ENCODE peak calls at places on chromosomes 5 and 9, in ten cellular contexts. One of them, this sample, is unnamed.

GRCh38 chr5:72133212-72133990 is 26.1 kb downstream of the MAP1B start:
- DNase-seq in nephron progenitor cell: no peak
- DNase-seq in PC-9: peak; percentile 53
- DNase-seq in RWPE1: peak; percentile 79
- DNase-seq in GM10248: no peak
- DNase-seq in tibial artery: no peak
- DNase-seq in AG10803: peak; percentile 46
- DNase-seq in HepG2: no peak
- DNase-seq in PC-3: peak; percentile 76
- DNase-seq in fibroblast of the aortic adventitia: peak; percentile 78
- DNase-seq in this sample: no peak

GRCh38 chr9:72807765-72808445 is 144.9 kb downstream of the ALDH1A1 start:
- DNase-seq in nephron progenitor cell: no peak
- DNase-seq in PC-9: no peak
- DNase-seq in RWPE1: no peak
- DNase-seq in GM10248: peak; percentile 8
- DNase-seq in tibial artery: no peak
- DNase-seq in AG10803: no peak
- DNase-seq in HepG2: peak; percentile 22
- DNase-seq in PC-3: peak; percentile 29
- DNase-seq in fibroblast of the aortic adventitia: no peak
- DNase-seq in this sample: no peak

GRCh38 chr9:36450110-36450732 is 50.2 kb upstream of the RNF38 start:
- DNase-seq in nephron progenitor cell: peak; percentile 10
- DNase-seq in PC-9: peak; percentile 37
- DNase-seq in RWPE1: peak; percentile 48
- DNase-seq in GM10248: peak; percentile 28
- DNase-seq in tibial artery: no peak
- DNase-seq in AG10803: peak; percentile 57
- DNase-seq in HepG2: peak; percentile 66
- DNase-seq in PC-3: peak; percentile 72
- DNase-seq in fibroblast of the aortic adventitia: peak; percentile 70
- DNase-seq in this sample: no peak

GRCh38 chr9:26656003-26656940 is 236.3 kb downstream of the CAAP1 start:
- DNase-seq in nephron progenitor cell: peak; percentile 26
- DNase-seq in PC-9: no peak
- DNase-seq in RWPE1: peak; percentile 33
- DNase-seq in GM10248: peak; percentile 17
- DNase-seq in tibial artery: no peak
- DNase-seq in AG10803: peak; percentile 25
- DNase-seq in HepG2: peak; percentile 2
- DNase-seq in PC-3: peak; percentile 44
- DNase-seq in fibroblast of the aortic adventitia: peak; percentile 7
- DNase-seq in this sample: peak; percentile 30

GRCh38 chr5:72320022-72320898 is at the start of the genes MRPS27 and PTCD2:
- DNase-seq in nephron progenitor cell: peak; percentile 94
- DNase-seq in PC-9: peak; percentile 92
- DNase-seq in RWPE1: peak; percentile 100
- DNase-seq in GM10248: peak; percentile 99
- DNase-seq in tibial artery: peak; percentile 96
- DNase-seq in AG10803: peak; percentile 99
- DNase-seq in HepG2: peak; percentile 95
- DNase-seq in PC-3: peak; percentile 94
- DNase-seq in fibroblast of the aortic adventitia: peak; percentile 99
- DNase-seq in this sample: peak; percentile 97

GRCh38 chr9:133347515-133347984 is 381 bp downstream of the MED22 start:
- DNase-seq in nephron progenitor cell: peak; percentile 59
- DNase-seq in PC-9: no peak
- DNase-seq in RWPE1: peak; percentile 67
- DNase-seq in GM10248: peak; percentile 75
- DNase-seq in tibial artery: peak; percentile 40
- DNase-seq in AG10803: no peak
- DNase-seq in HepG2: no peak
- DNase-seq in PC-3: peak; percentile 18
- DNase-seq in fibroblast of the aortic adventitia: peak; percentile 25
- DNase-seq in this sample: peak; percentile 80

GRCh38 chr5:142597546-142598337 is 88.1 kb downstream of the FGF1 start:
- DNase-seq in nephron progenitor cell: no peak
- DNase-seq in PC-9: peak; percentile 79
- DNase-seq in RWPE1: peak; percentile 76
- DNase-seq in GM10248: no peak
- DNase-seq in tibial artery: no peak
- DNase-seq in AG10803: peak; percentile 78
- DNase-seq in HepG2: peak; percentile 32
- DNase-seq in PC-3: peak; percentile 95
- DNase-seq in fibroblast of the aortic adventitia: peak; percentile 80
- DNase-seq in this sample: no peak

GRCh38 chr5:116571568-116572321 is 2.9 kb downstream of the SEMA6A start:
- DNase-seq in nephron progenitor cell: peak; percentile 9
- DNase-seq in PC-9: no peak
- DNase-seq in RWPE1: no peak
- DNase-seq in GM10248: no peak
- DNase-seq in tibial artery: no peak
- DNase-seq in AG10803: no peak
- DNase-seq in HepG2: peak; percentile 39
- DNase-seq in PC-3: no peak
- DNase-seq in fibroblast of the aortic adventitia: no peak
- DNase-seq in this sample: no peak

GRCh38 chr9:21611896-21612295 is 129.8 kb upstream of the IFNE start:
- DNase-seq in nephron progenitor cell: no peak
- DNase-seq in PC-9: no peak
- DNase-seq in RWPE1: peak; percentile 64
- DNase-seq in GM10248: no peak
- DNase-seq in tibial artery: no peak
- DNase-seq in AG10803: no peak
- DNase-seq in HepG2: no peak
- DNase-seq in PC-3: peak; percentile 75
- DNase-seq in fibroblast of the aortic adventitia: no peak
- DNase-seq in this sample: no peak

GRCh38 chr5:61809651-61810050 is 477.6 kb downstream of the ZSWIM6 start:
- DNase-seq in nephron progenitor cell: no peak
- DNase-seq in PC-9: no peak
- DNase-seq in RWPE1: peak; percentile 88
- DNase-seq in GM10248: no peak
- DNase-seq in tibial artery: no peak
- DNase-seq in AG10803: no peak
- DNase-seq in HepG2: no peak
- DNase-seq in PC-3: no peak
- DNase-seq in fibroblast of the aortic adventitia: no peak
- DNase-seq in this sample: no peak

GRCh38 chr5:160470437-160471341 is 49.0 kb downstream of the PTTG1 start:
- DNase-seq in nephron progenitor cell: no peak
- DNase-seq in PC-9: no peak
- DNase-seq in RWPE1: no peak
- DNase-seq in GM10248: no peak
- DNase-seq in tibial artery: peak; percentile 29
- DNase-seq in AG10803: peak; percentile 34
- DNase-seq in HepG2: no peak
- DNase-seq in PC-3: peak; percentile 45
- DNase-seq in fibroblast of the aortic adventitia: peak; percentile 85
- DNase-seq in this sample: no peak

GRCh38 chr5:107381189-107381856 is 289.4 kb downstream of the EFNA5 start:
- DNase-seq in nephron progenitor cell: no peak
- DNase-seq in PC-9: peak; percentile 44
- DNase-seq in RWPE1: peak; percentile 94
- DNase-seq in GM10248: no peak
- DNase-seq in tibial artery: no peak
- DNase-seq in AG10803: peak; percentile 83
- DNase-seq in HepG2: peak; percentile 45
- DNase-seq in PC-3: peak; percentile 83
- DNase-seq in fibroblast of the aortic adventitia: peak; percentile 26
- DNase-seq in this sample: no peak

GRCh38 chr5:135100011-135100410 is 66.0 kb upstream of the PITX1 start:
- DNase-seq in nephron progenitor cell: no peak
- DNase-seq in PC-9: no peak
- DNase-seq in RWPE1: no peak
- DNase-seq in GM10248: no peak
- DNase-seq in tibial artery: no peak
- DNase-seq in AG10803: no peak
- DNase-seq in HepG2: no peak
- DNase-seq in PC-3: no peak
- DNase-seq in fibroblast of the aortic adventitia: no peak
- DNase-seq in this sample: no peak

GRCh38 chr5:154776167-154776566 is 21.0 kb downstream of the LARP1 start:
- DNase-seq in nephron progenitor cell: no peak
- DNase-seq in PC-9: no peak
- DNase-seq in RWPE1: no peak
- DNase-seq in GM10248: no peak
- DNase-seq in tibial artery: no peak
- DNase-seq in AG10803: no peak
- DNase-seq in HepG2: no peak
- DNase-seq in PC-3: no peak
- DNase-seq in fibroblast of the aortic adventitia: no peak
- DNase-seq in this sample: no peak

GRCh38 chr5:179720222-179720621 is 12.4 kb upstream of the MAML1 start:
- DNase-seq in nephron progenitor cell: no peak
- DNase-seq in PC-9: no peak
- DNase-seq in RWPE1: no peak
- DNase-seq in GM10248: no peak
- DNase-seq in tibial artery: no peak
- DNase-seq in AG10803: no peak
- DNase-seq in HepG2: no peak
- DNase-seq in PC-3: no peak
- DNase-seq in fibroblast of the aortic adventitia: no peak
- DNase-seq in this sample: no peak

GRCh38 chr9:13847270-13847669 is 466.7 kb downstream of the NFIB start:
- DNase-seq in nephron progenitor cell: no peak
- DNase-seq in PC-9: no peak
- DNase-seq in RWPE1: no peak
- DNase-seq in GM10248: no peak
- DNase-seq in tibial artery: peak; percentile 36
- DNase-seq in AG10803: no peak
- DNase-seq in HepG2: no peak
- DNase-seq in PC-3: no peak
- DNase-seq in fibroblast of the aortic adventitia: peak; percentile 82
- DNase-seq in this sample: no peak

GRCh38 chr9:130661461-130662098 is 2.8 kb upstream of the PRDM12 start:
- DNase-seq in nephron progenitor cell: peak; percentile 37
- DNase-seq in PC-9: no peak
- DNase-seq in RWPE1: no peak
- DNase-seq in GM10248: no peak
- DNase-seq in tibial artery: no peak
- DNase-seq in AG10803: no peak
- DNase-seq in HepG2: no peak
- DNase-seq in PC-3: no peak
- DNase-seq in fibroblast of the aortic adventitia: no peak
- DNase-seq in this sample: no peak

GRCh38 chr5:172528440-172528839 is 74.1 kb upstream of the SH3PXD2B start:
- DNase-seq in nephron progenitor cell: no peak
- DNase-seq in PC-9: no peak
- DNase-seq in RWPE1: no peak
- DNase-seq in GM10248: peak; percentile 4
- DNase-seq in tibial artery: no peak
- DNase-seq in AG10803: peak; percentile 53
- DNase-seq in HepG2: no peak
- DNase-seq in PC-3: no peak
- DNase-seq in fibroblast of the aortic adventitia: peak; percentile 25
- DNase-seq in this sample: no peak

GRCh38 chr5:113084402-113085083 is 107.9 kb downstream of the DCP2 start:
- DNase-seq in nephron progenitor cell: no peak
- DNase-seq in PC-9: no peak
- DNase-seq in RWPE1: no peak
- DNase-seq in GM10248: no peak
- DNase-seq in tibial artery: no peak
- DNase-seq in AG10803: no peak
- DNase-seq in HepG2: no peak
- DNase-seq in PC-3: no peak
- DNase-seq in fibroblast of the aortic adventitia: no peak
- DNase-seq in this sample: no peak
- TF ChIP-seq CTCF in nephron progenitor cell: no peak
- TF ChIP-seq CTCF in PC-9: peak; percentile 25
- TF ChIP-seq CTCF in RWPE1: no peak
- TF ChIP-seq CTCF in GM10248: no peak
- TF ChIP-seq CTCF in tibial artery: no peak
- TF ChIP-seq CTCF in AG10803: no peak
- TF ChIP-seq CTCF in HepG2: no peak
- TF ChIP-seq CTCF in PC-3: peak; percentile 19
- TF ChIP-seq CTCF in fibroblast of the aortic adventitia: no peak
- TF ChIP-seq CTCF in this sample: no peak

GRCh38 chr9:136940526-136941230 is 3.9 kb downstream of the FBXW5 start:
- DNase-seq in nephron progenitor cell: no peak
- DNase-seq in PC-9: no peak
- DNase-seq in RWPE1: no peak
- DNase-seq in GM10248: no peak
- DNase-seq in tibial artery: no peak
- DNase-seq in AG10803: no peak
- DNase-seq in HepG2: no peak
- DNase-seq in PC-3: no peak
- DNase-seq in fibroblast of the aortic adventitia: no peak
- DNase-seq in this sample: no peak
- TF ChIP-seq CTCF in nephron progenitor cell: no peak
- TF ChIP-seq CTCF in PC-9: no peak
- TF ChIP-seq CTCF in RWPE1: no peak
- TF ChIP-seq CTCF in GM10248: no peak
- TF ChIP-seq CTCF in tibial artery: no peak
- TF ChIP-seq CTCF in AG10803: no peak
- TF ChIP-seq CTCF in HepG2: no peak
- TF ChIP-seq CTCF in PC-3: no peak
- TF ChIP-seq CTCF in fibroblast of the aortic adventitia: no peak
- TF ChIP-seq CTCF in this sample: no peak

GRCh38 chr5:113663879-113664278 is 150.4 kb downstream of the YTHDC2 start:
- DNase-seq in nephron progenitor cell: no peak
- DNase-seq in PC-9: no peak
- DNase-seq in RWPE1: no peak
- DNase-seq in GM10248: peak; percentile 15
- DNase-seq in tibial artery: peak; percentile 39
- DNase-seq in AG10803: peak; percentile 31
- DNase-seq in HepG2: peak; percentile 45
- DNase-seq in PC-3: peak; percentile 69
- DNase-seq in fibroblast of the aortic adventitia: peak; percentile 12
- DNase-seq in this sample: peak; percentile 8
- TF ChIP-seq CTCF in nephron progenitor cell: peak; percentile 18
- TF ChIP-seq CTCF in PC-9: peak; percentile 49
- TF ChIP-seq CTCF in RWPE1: no peak
- TF ChIP-seq CTCF in GM10248: peak; percentile 52
- TF ChIP-seq CTCF in tibial artery: no peak
- TF ChIP-seq CTCF in AG10803: peak; percentile 21
- TF ChIP-seq CTCF in HepG2: peak; percentile 70
- TF ChIP-seq CTCF in PC-3: peak; percentile 68
- TF ChIP-seq CTCF in fibroblast of the aortic adventitia: no peak
- TF ChIP-seq CTCF in this sample: peak; percentile 63

DNA sequence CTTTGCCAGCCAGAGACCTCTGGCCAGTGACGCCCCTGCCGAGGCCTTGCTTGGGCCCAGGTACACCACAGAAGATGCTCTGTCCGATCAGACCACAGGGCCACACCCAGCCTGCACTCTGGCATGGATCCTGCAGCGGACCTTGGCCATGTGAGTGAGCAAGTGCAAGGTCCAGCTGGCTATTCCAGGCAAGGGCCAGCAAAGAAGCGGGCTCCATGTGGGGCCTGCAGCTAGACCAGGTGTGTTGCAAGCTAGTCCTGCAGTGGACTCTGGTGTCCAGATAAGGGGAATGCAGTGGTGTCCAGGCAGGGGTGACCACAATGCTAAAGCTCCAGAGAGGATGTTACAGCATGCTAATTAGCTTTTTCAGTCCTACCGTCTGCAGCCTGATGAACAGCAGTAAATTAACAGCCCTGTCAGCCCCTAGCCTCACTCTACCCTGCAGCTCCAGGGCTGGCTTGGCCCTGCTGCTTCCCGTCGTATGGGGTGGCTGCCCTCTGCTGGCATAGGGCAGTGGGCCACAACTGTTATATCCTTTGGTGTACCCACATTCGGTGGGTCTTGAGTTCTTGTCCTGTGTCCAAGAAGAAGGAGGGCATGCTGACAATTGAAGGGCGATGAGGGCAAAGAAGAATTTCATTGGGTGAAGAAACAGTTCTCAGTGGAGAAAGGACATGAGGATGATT is 284.5 kb upstream of the POU5F2 start:
- DNase-seq in nephron progenitor cell: peak; percentile 11
- DNase-seq in PC-9: no peak
- DNase-seq in RWPE1: no peak
- DNase-seq in GM10248: no peak
- DNase-seq in tibial artery: no peak
- DNase-seq in AG10803: no peak
- DNase-seq in HepG2: peak; percentile 62
- DNase-seq in PC-3: no peak
- DNase-seq in fibroblast of the aortic adventitia: no peak
- DNase-seq in this sample: no peak
- TF ChIP-seq CTCF in nephron progenitor cell: peak; percentile 20
- TF ChIP-seq CTCF in PC-9: no peak
- TF ChIP-seq CTCF in RWPE1: no peak
- TF ChIP-seq CTCF in GM10248: no peak
- TF ChIP-seq CTCF in tibial artery: no peak
- TF ChIP-seq CTCF in AG10803: no peak
- TF ChIP-seq CTCF in HepG2: peak; percentile 75
- TF ChIP-seq CTCF in PC-3: peak; percentile 41
- TF ChIP-seq CTCF in fibroblast of the aortic adventitia: no peak
- TF ChIP-seq CTCF in this sample: no peak